ENCODE peak calls at places on chromosome 16, in seven cellular contexts. I is BJ; G is astrocyte; U is colonic mucosa; B is GM23248; L is effector memory CD4-positive, alpha-beta T cell; X is mammary epithelial cell. P is an unnamed sample.

GRCh38 chr16:14618566-14618965 is 11.5 kb downstream of the PARN start:
- DNase-seq in U (no peak), G (no peak), X (no peak), I (no peak), L (no peak), B (no peak), P (no peak)

GRCh38 chr16:85479972-85480726 is 133.0 kb upstream of the GSE1 start:
- DNase-seq in U (peak; percentile 72), I (no peak), B (no peak), X (no peak), L (no peak), G (no peak), P (no peak)

GRCh38 chr16:67936876-67937605 is 391 bp upstream of the PSMB10 start:
- DNase-seq in X (peak; percentile 64), G (no peak), U (no peak), I (no peak), B (peak; percentile 91), L (peak; percentile 61), P (no peak)

GRCh38 chr16:67372664-67373063 is 20.6 kb downstream of the TPPP3 start:
- DNase-seq in X (no peak), U (no peak), I (no peak), L (no peak), B (peak; percentile 46), G (no peak), P (no peak)

GRCh38 chr16:11139624-11140375 is 116.2 kb downstream of the SOCS1 start:
- DNase-seq in U (no peak), B (no peak), X (no peak), L (no peak), I (no peak), G (no peak), P (no peak)

GRCh38 chr16:4846503-4846900 is 586 bp downstream of the GLYR1 start:
- DNase-seq in X (peak; percentile 65), L (no peak), U (peak; percentile 79), I (no peak), B (peak; percentile 87), G (peak; percentile 60), P (no peak)

GRCh38 chr16:87286839-87287626 is 30.2 kb downstream of the C16orf95 start:
- DNase-seq in B (no peak), G (no peak), X (no peak), I (no peak), U (no peak), L (no peak), P (no peak)

GRCh38 chr16:83058376-83058775 is 431.6 kb downstream of the CDH13 start:
- DNase-seq in G (no peak), X (no peak), L (no peak), U (no peak), B (no peak), I (no peak), P (no peak)

GRCh38 chr16:3725291-3725690 is 8.0 kb upstream of the TRAP1 start:
- DNase-seq in I (no peak), B (no peak), G (no peak), X (no peak), L (no peak), U (no peak), P (no peak)

GRCh38 chr16:56246051-56246817 is 54.9 kb downstream of the GNAO1 start:
- DNase-seq in B (peak; percentile 23), I (peak; percentile 55), G (peak; percentile 3), X (peak; percentile 87), L (no peak), U (no peak), P (peak; percentile 85)

GRCh38 chr16:85072947-85073346 is 39.3 kb downstream of the CIBAR2 start:
- DNase-seq in X (peak; percentile 17), G (peak; percentile 44), L (no peak), U (no peak), B (peak; percentile 95), I (peak; percentile 46), P (no peak)

GRCh38 chr16:24748242-24748641 is 18.8 kb downstream of the TNRC6A start:
- DNase-seq in X (peak; percentile 88), L (no peak), G (peak; percentile 95), U (no peak), B (peak; percentile 93), I (peak; percentile 73), P (peak; percentile 86)

GRCh38 chr16:15769239-15769638 is 87.6 kb downstream of the MYH11 start:
- DNase-seq in X (no peak), G (no peak), L (no peak), I (no peak), B (no peak), U (no peak), P (no peak)
- H3K36me3 ChIP-seq in X (no peaks in the 10 kb centered on the region), G (no peaks in the 10 kb centered on the region), L (no peaks in the 10 kb centered on the region), I (no peaks in the 10 kb centered on the region), B (no peaks in the 10 kb centered on the region), U (no peaks in the 10 kb centered on the region), P (no peaks in the 10 kb centered on the region)

DNA sequence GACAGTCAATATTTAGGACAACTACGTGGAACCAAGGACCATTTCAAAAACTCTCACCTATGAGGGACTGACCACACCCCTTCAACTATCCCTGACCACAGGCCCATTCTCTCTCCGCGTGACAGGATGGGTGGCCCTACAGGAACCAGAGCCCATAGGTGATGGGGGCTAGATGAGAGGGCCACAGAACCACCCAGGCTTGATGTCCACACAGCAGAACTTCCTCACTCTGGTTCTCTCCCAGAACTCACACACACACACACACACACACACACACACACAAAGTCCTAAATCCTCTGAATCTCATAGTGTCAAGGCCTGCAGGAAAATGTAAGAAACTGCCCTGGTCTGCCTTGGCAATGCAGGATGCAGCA is 1.5 kb downstream of the ZNF319 start:
- DNase-seq in I (no peak), G (no peak), B (no peak), U (no peak), X (no peak), L (no peak), P (no peak)
- H3K36me3 ChIP-seq in I (peaks cover 33% of the 10 kb centered on the region), G (peaks cover 6% of the 10 kb centered on the region), B (no peaks in the 10 kb centered on the region), U (peaks cover 8% of the 10 kb centered on the region), X (peaks cover 14% of the 10 kb centered on the region), L (peaks cover 28% of the 10 kb centered on the region), P (peaks cover 1% of the 10 kb centered on the region)

GRCh38 chr16:66354321-66354854 is 12.1 kb upstream of the CDH5 start:
- DNase-seq in X (no peak), B (no peak), U (no peak), G (no peak), I (no peak), L (no peak), P (no peak)

GRCh38 chr16:66358231-66358630 is 8.3 kb upstream of the CDH5 start:
- DNase-seq in G (no peak), B (peak; percentile 9), X (peak; percentile 49), L (no peak), I (no peak), U (no peak), P (no peak)

GRCh38 chr16:66355526-66355925 is 11.0 kb upstream of the CDH5 start:
- DNase-seq in X (no peak), U (no peak), I (no peak), G (no peak), L (no peak), B (no peak), P (no peak)

GRCh38 chr16:66357523-66357928 is 9.0 kb upstream of the CDH5 start:
- DNase-seq in I (peak; percentile 55), X (peak; percentile 74), L (no peak), B (peak; percentile 87), G (peak; percentile 64), U (peak; percentile 57), P (peak; percentile 63)

DNA sequence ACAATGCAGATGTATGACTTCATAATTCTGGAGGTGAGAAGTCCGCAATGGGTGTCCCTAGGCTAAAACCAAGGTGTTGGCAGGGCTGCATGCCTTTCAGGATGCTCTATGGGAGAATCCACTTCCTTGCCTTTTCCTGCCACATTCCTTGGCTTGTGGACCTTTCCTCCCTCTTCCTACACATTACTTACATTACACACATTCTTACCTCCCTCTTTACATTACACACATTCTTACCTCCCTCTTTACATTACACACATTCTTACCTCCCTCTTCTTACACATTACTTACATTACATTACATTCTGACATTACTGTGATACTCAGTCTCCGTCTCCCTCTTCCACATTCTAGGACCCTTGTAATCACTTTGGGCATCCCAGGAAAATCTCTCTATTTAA is 14.2 kb upstream of the CDH5 start:
- DNase-seq in G (no peak), U (no peak), I (no peak), B (no peak), X (no peak), L (no peak), P (no peak)
- H3K36me3 ChIP-seq in G (no peaks in the 10 kb centered on the region), U (no peaks in the 10 kb centered on the region), I (no peaks in the 10 kb centered on the region), B (no peaks in the 10 kb centered on the region), X (no peaks in the 10 kb centered on the region), L (no peaks in the 10 kb centered on the region), P (no peaks in the 10 kb centered on the region)

DNA sequence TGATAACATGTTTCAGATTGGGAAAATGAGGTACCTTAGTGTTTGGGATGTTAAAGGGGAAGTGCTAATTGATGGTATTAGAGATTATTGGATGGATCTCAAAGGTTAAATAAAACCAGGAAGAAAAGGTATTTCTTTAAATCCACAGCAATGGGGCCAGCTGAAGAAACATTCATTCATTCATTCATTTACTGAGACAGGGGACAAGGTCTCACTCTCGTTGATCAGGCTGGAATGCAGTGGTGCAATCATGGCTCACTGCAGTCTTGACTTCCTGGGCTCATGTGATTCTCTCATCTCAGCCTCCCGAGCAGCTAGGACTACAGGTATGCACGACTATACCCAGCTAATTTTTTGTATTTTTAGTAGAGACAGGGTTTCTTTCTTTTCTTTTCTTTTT is 19.8 kb downstream of the EARS2 start:
- DNase-seq in L (no peak), G (no peak), I (no peak), B (no peak), U (no peak), X (no peak), P (no peak)
- H3K36me3 ChIP-seq in L (peaks cover 30% of the 10 kb centered on the region), G (peaks cover 15% of the 10 kb centered on the region), I (peaks cover 10% of the 10 kb centered on the region), B (peaks cover 27% of the 10 kb centered on the region), U (no peaks in the 10 kb centered on the region), X (peaks cover 21% of the 10 kb centered on the region), P (no peaks in the 10 kb centered on the region)

GRCh38 chr16:81693467-81694303 is 85.4 kb upstream of the PLCG2 start:
- DNase-seq in L (no peak), U (no peak), X (no peak), B (no peak), G (peak; percentile 83), I (no peak), P (no peak)

GRCh38 chr16:81696959-81697293 is 82.2 kb upstream of the PLCG2 start:
- DNase-seq in B (no peak), L (no peak), I (no peak), U (no peak), X (no peak), G (no peak), P (no peak)

GRCh38 chr16:81696136-81696958 is 82.7 kb upstream of the PLCG2 start:
- DNase-seq in I (no peak), U (no peak), L (no peak), B (no peak), X (no peak), G (no peak), P (no peak)

GRCh38 chr16:81694494-81695285 is 84.4 kb upstream of the PLCG2 start:
- DNase-seq in U (no peak), I (no peak), G (peak; percentile 24), X (no peak), B (no peak), L (no peak), P (no peak)

DNA sequence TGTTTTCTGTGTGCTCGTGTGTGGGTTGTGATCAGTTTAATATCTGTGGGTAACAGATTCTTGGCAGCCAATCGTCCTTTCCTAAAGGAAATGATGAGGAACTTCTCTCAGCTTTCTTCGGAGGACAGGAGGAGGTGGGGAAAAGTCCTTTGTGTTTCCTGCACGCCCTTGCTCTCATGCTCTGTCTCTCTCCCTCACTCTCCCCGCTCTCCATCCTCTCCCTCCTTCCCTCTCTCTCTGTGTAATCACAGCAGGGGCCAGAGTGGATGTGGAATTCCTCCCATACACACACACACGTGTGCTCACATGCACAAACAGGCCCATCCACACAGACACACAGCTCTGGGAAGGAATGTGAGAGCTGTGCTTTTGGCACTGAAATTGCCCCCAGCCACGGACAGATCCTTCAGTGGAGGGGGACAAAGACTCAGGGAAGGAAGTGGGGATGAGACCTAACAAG is 83.6 kb upstream of the PLCG2 start:
- DNase-seq in G (peak; percentile 65), B (no peak), U (no peak), X (peak; percentile 37), I (no peak), L (no peak), P (no peak)
- H3K36me3 ChIP-seq in G (no peaks in the 10 kb centered on the region), B (no peaks in the 10 kb centered on the region), U (peaks cover 13% of the 10 kb centered on the region), X (peaks cover 11% of the 10 kb centered on the region), I (peaks cover 7% of the 10 kb centered on the region), L (peaks cover 34% of the 10 kb centered on the region), P (peaks cover 2% of the 10 kb centered on the region)